ENCODE peak calls at places on chromosomes 11 and 22, in nine cellular contexts. One of them, this sample, is unnamed.

GRCh38 chr22:25334091-25334490 is 114.7 kb downstream of the CRYBB2 start:
- DNase-seq in Peyer's patch: peak
- DNase-seq in lower leg skin: no peak
- DNase-seq in fibroblast of the aortic adventitia: peak
- DNase-seq in brain microvascular endothelial cell: peak
- DNase-seq in fibroblast of pulmonary artery: peak
- DNase-seq in spleen: no peak
- DNase-seq in AG09309: no peak
- DNase-seq in mammary epithelial cell: peak
- DNase-seq in this sample: no peak

GRCh38 chr22:20766530-20766929 is 7.4 kb upstream of the SERPIND1 start:
- DNase-seq in Peyer's patch: no peak
- DNase-seq in lower leg skin: no peak
- DNase-seq in fibroblast of the aortic adventitia: no peak
- DNase-seq in brain microvascular endothelial cell: no peak
- DNase-seq in fibroblast of pulmonary artery: no peak
- DNase-seq in spleen: no peak
- DNase-seq in AG09309: no peak
- DNase-seq in mammary epithelial cell: no peak
- DNase-seq in this sample: no peak

GRCh38 chr11:122099345-122100045 is 16.5 kb downstream of the BLID start:
- DNase-seq in Peyer's patch: no peak
- DNase-seq in lower leg skin: no peak
- DNase-seq in fibroblast of the aortic adventitia: peak
- DNase-seq in brain microvascular endothelial cell: no peak
- DNase-seq in fibroblast of pulmonary artery: peak
- DNase-seq in spleen: no peak
- DNase-seq in AG09309: no peak
- DNase-seq in mammary epithelial cell: peak
- DNase-seq in this sample: no peak

GRCh38 chr11:24885580-24886173 is 388.8 kb downstream of the LUZP2 start:
- DNase-seq in Peyer's patch: no peak
- DNase-seq in lower leg skin: no peak
- DNase-seq in fibroblast of the aortic adventitia: no peak
- DNase-seq in brain microvascular endothelial cell: no peak
- DNase-seq in fibroblast of pulmonary artery: no peak
- DNase-seq in spleen: no peak
- DNase-seq in AG09309: no peak
- DNase-seq in mammary epithelial cell: no peak
- DNase-seq in this sample: no peak

GRCh38 chr11:8261316-8261715 is 2.4 kb downstream of the LMO1 start:
- DNase-seq in Peyer's patch: no peak
- DNase-seq in lower leg skin: peak
- DNase-seq in fibroblast of the aortic adventitia: no peak
- DNase-seq in brain microvascular endothelial cell: no peak
- DNase-seq in fibroblast of pulmonary artery: no peak
- DNase-seq in spleen: peak
- DNase-seq in AG09309: no peak
- DNase-seq in mammary epithelial cell: no peak
- DNase-seq in this sample: no peak

GRCh38 chr11:33222052-33222451 is 35.1 kb upstream of the HIPK3 start:
- DNase-seq in Peyer's patch: no peak
- DNase-seq in lower leg skin: no peak
- DNase-seq in fibroblast of the aortic adventitia: no peak
- DNase-seq in brain microvascular endothelial cell: no peak
- DNase-seq in fibroblast of pulmonary artery: no peak
- DNase-seq in spleen: no peak
- DNase-seq in AG09309: no peak
- DNase-seq in mammary epithelial cell: no peak
- DNase-seq in this sample: no peak

GRCh38 chr11:25769287-25769686 is 562.6 kb upstream of the ANO3 start:
- DNase-seq in Peyer's patch: no peak
- DNase-seq in lower leg skin: no peak
- DNase-seq in fibroblast of the aortic adventitia: no peak
- DNase-seq in brain microvascular endothelial cell: peak
- DNase-seq in fibroblast of pulmonary artery: peak
- DNase-seq in spleen: no peak
- DNase-seq in AG09309: no peak
- DNase-seq in mammary epithelial cell: no peak
- DNase-seq in this sample: peak

GRCh38 chr11:61757213-61757862 is 4.9 kb downstream of the MYRF start:
- DNase-seq in Peyer's patch: no peak
- DNase-seq in lower leg skin: no peak
- DNase-seq in fibroblast of the aortic adventitia: no peak
- DNase-seq in brain microvascular endothelial cell: no peak
- DNase-seq in fibroblast of pulmonary artery: no peak
- DNase-seq in spleen: no peak
- DNase-seq in AG09309: no peak
- DNase-seq in mammary epithelial cell: no peak
- DNase-seq in this sample: no peak

GRCh38 chr11:70255717-70256116 is 14.8 kb upstream of the PPFIA1 start:
- DNase-seq in Peyer's patch: no peak
- DNase-seq in lower leg skin: no peak
- DNase-seq in fibroblast of the aortic adventitia: no peak
- DNase-seq in brain microvascular endothelial cell: no peak
- DNase-seq in fibroblast of pulmonary artery: no peak
- DNase-seq in spleen: no peak
- DNase-seq in AG09309: no peak
- DNase-seq in mammary epithelial cell: no peak
- DNase-seq in this sample: no peak

GRCh38 chr11:124467376-124468061 is 22.0 kb upstream of the OR8B8 start:
- DNase-seq in Peyer's patch: no peak
- DNase-seq in lower leg skin: no peak
- DNase-seq in fibroblast of the aortic adventitia: no peak
- DNase-seq in brain microvascular endothelial cell: no peak
- DNase-seq in fibroblast of pulmonary artery: peak
- DNase-seq in spleen: no peak
- DNase-seq in AG09309: no peak
- DNase-seq in mammary epithelial cell: no peak
- DNase-seq in this sample: no peak

GRCh38 chr11:2175659-2176058 is 4.0 kb upstream of the TH start:
- DNase-seq in Peyer's patch: no peak
- DNase-seq in lower leg skin: no peak
- DNase-seq in fibroblast of the aortic adventitia: no peak
- DNase-seq in brain microvascular endothelial cell: no peak
- DNase-seq in fibroblast of pulmonary artery: peak
- DNase-seq in spleen: no peak
- DNase-seq in AG09309: peak
- DNase-seq in mammary epithelial cell: peak
- DNase-seq in this sample: peak

GRCh38 chr11:114149689-114150407 is 90.3 kb downstream of the ZBTB16 start:
- DNase-seq in Peyer's patch: no peak
- DNase-seq in lower leg skin: no peak
- DNase-seq in fibroblast of the aortic adventitia: no peak
- DNase-seq in brain microvascular endothelial cell: no peak
- DNase-seq in fibroblast of pulmonary artery: peak
- DNase-seq in spleen: no peak
- DNase-seq in AG09309: no peak
- DNase-seq in mammary epithelial cell: no peak
- DNase-seq in this sample: no peak

GRCh38 chr22:44091751-44092150 is 67.6 kb downstream of the PARVB start:
- DNase-seq in Peyer's patch: no peak
- DNase-seq in lower leg skin: no peak
- DNase-seq in fibroblast of the aortic adventitia: no peak
- DNase-seq in brain microvascular endothelial cell: no peak
- DNase-seq in fibroblast of pulmonary artery: no peak
- DNase-seq in spleen: no peak
- DNase-seq in AG09309: no peak
- DNase-seq in mammary epithelial cell: no peak
- DNase-seq in this sample: no peak

GRCh38 chr22:44092636-44093220 is 68.6 kb downstream of the PARVB start:
- DNase-seq in Peyer's patch: no peak
- DNase-seq in lower leg skin: no peak
- DNase-seq in fibroblast of the aortic adventitia: no peak
- DNase-seq in brain microvascular endothelial cell: no peak
- DNase-seq in fibroblast of pulmonary artery: no peak
- DNase-seq in spleen: no peak
- DNase-seq in AG09309: no peak
- DNase-seq in mammary epithelial cell: no peak
- DNase-seq in this sample: no peak

GRCh38 chr22:44089717-44090570 is 65.8 kb downstream of the PARVB start:
- DNase-seq in Peyer's patch: no peak
- DNase-seq in lower leg skin: no peak
- DNase-seq in fibroblast of the aortic adventitia: peak
- DNase-seq in brain microvascular endothelial cell: no peak
- DNase-seq in fibroblast of pulmonary artery: no peak
- DNase-seq in spleen: no peak
- DNase-seq in AG09309: no peak
- DNase-seq in mammary epithelial cell: no peak
- DNase-seq in this sample: no peak

GRCh38 chr22:44090571-44090905 is 66.4 kb downstream of the PARVB start:
- DNase-seq in Peyer's patch: no peak
- DNase-seq in lower leg skin: no peak
- DNase-seq in fibroblast of the aortic adventitia: no peak
- DNase-seq in brain microvascular endothelial cell: no peak
- DNase-seq in fibroblast of pulmonary artery: no peak
- DNase-seq in spleen: no peak
- DNase-seq in AG09309: no peak
- DNase-seq in mammary epithelial cell: no peak
- DNase-seq in this sample: no peak

GRCh38 chr22:44091021-44091721 is 67.1 kb downstream of the PARVB start:
- DNase-seq in Peyer's patch: no peak
- DNase-seq in lower leg skin: no peak
- DNase-seq in fibroblast of the aortic adventitia: peak
- DNase-seq in brain microvascular endothelial cell: peak
- DNase-seq in fibroblast of pulmonary artery: peak
- DNase-seq in spleen: no peak
- DNase-seq in AG09309: no peak
- DNase-seq in mammary epithelial cell: no peak
- DNase-seq in this sample: no peak
- TF ChIP-seq CTCF in Peyer's patch: no peak
- TF ChIP-seq CTCF in lower leg skin: no peak
- TF ChIP-seq CTCF in fibroblast of the aortic adventitia: peak
- TF ChIP-seq CTCF in brain microvascular endothelial cell: peak
- TF ChIP-seq CTCF in fibroblast of pulmonary artery: peak
- TF ChIP-seq CTCF in spleen: no peak
- TF ChIP-seq CTCF in AG09309: peak
- TF ChIP-seq CTCF in mammary epithelial cell: no peak
- TF ChIP-seq CTCF in this sample: peak

DNA sequence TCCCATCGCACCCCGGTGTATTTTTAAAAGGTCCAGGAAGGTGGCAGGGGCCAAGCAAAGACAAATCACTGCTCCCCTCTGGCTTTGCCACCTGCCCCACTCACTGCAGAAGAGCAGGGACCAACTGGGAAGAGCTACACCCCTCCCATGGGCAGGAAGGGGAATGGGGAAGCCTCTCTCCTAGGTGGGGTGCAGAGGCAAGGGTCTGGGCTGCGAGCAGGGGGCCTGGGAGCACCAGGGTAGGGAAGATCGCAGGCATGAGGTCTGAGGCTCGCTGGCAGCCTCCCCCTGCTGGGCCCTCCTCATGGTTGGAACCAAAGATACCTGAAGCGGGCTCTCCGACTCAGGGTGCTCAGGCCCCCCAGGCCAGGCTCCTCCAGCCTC is 36.8 kb downstream of the PISD start:
- DNase-seq in Peyer's patch: no peak
- DNase-seq in lower leg skin: no peak
- DNase-seq in fibroblast of the aortic adventitia: no peak
- DNase-seq in brain microvascular endothelial cell: no peak
- DNase-seq in fibroblast of pulmonary artery: no peak
- DNase-seq in spleen: no peak
- DNase-seq in AG09309: no peak
- DNase-seq in mammary epithelial cell: no peak
- DNase-seq in this sample: no peak
- H3K4me3 ChIP-seq in Peyer's patch: no peak
- H3K4me3 ChIP-seq in lower leg skin: no peak
- H3K4me3 ChIP-seq in fibroblast of the aortic adventitia: peak
- H3K4me3 ChIP-seq in brain microvascular endothelial cell: peak
- H3K4me3 ChIP-seq in fibroblast of pulmonary artery: peak
- H3K4me3 ChIP-seq in spleen: peak
- H3K4me3 ChIP-seq in AG09309: no peak
- H3K4me3 ChIP-seq in mammary epithelial cell: no peak
- H3K4me3 ChIP-seq in this sample: no peak

DNA sequence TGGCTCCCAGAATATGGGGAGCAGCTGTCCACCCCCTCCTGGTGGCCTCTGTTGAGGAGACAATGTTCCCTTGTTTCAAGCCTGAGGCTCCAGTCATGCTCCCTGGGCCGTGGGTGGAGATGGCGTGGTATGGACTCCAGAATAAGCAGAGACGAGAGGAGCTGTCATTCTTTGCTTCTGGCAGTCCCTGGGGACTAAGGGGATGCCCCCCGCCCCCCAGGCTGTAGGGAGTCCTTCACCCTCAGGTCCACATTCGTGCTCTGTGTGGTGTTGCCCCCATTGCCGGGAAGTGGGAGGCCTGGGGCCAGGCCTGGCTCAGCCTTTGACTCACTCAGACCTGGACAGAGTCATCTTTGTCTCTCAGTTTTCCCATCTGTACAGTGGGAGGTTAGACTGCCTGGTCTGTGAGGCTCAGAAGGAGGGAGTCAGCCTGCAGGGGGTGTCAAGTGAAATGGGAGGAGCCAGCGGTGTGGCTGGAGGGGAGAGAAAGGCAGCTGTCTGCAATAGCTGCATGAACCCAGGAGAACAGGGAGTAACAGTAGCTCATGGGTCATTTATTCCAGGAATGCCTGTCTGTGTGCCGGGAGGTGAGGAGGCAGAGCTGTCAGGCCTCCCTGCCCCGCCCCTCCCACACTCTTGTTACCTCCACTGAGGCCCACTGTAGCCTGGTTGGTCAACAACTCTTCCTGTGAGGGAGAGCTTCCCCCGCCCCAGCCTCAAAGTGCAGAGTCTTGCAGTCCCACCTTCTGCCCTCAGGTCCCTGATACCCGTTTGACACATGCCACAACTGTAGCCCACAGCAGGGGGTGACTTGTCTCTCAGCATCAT is 6.3 kb downstream of the ARHGEF17 start:
- DNase-seq in Peyer's patch: no peak
- DNase-seq in lower leg skin: no peak
- DNase-seq in fibroblast of the aortic adventitia: no peak
- DNase-seq in brain microvascular endothelial cell: peak
- DNase-seq in fibroblast of pulmonary artery: peak
- DNase-seq in spleen: no peak
- DNase-seq in AG09309: no peak
- DNase-seq in mammary epithelial cell: peak
- DNase-seq in this sample: no peak
- TF ChIP-seq CTCF in Peyer's patch: no peak
- TF ChIP-seq CTCF in lower leg skin: no peak
- TF ChIP-seq CTCF in fibroblast of the aortic adventitia: no peak
- TF ChIP-seq CTCF in brain microvascular endothelial cell: peak
- TF ChIP-seq CTCF in fibroblast of pulmonary artery: no peak
- TF ChIP-seq CTCF in spleen: no peak
- TF ChIP-seq CTCF in AG09309: peak
- TF ChIP-seq CTCF in mammary epithelial cell: no peak
- TF ChIP-seq CTCF in this sample: no peak

DNA sequence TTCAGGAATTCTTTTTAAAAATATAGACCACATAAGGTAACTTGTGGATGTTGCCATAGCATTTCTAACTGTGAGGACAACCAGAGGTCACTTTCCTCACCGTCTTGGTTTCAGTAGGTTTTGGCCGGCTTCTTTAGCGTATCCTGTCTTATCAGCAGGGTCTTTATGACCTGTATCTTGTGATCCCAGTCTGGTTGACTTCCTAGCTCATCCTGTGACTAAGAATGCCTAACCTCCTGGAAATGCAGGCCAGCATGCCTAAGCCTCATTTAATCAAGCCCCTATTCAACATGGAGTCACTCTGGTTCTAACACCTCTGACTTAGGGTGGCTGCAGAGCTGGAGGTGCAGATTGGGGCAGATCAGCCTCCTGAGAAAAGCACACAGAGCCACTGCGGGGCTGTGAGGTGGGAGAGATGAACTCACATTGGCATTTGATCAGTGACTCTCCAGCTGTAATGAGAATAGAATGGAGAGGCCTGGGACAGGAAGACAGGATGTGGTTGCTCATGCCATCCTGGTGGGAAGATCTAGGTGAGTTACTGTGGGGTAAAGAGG is 41.1 kb upstream of the TOP3B start:
- DNase-seq in Peyer's patch: no peak
- DNase-seq in lower leg skin: no peak
- DNase-seq in fibroblast of the aortic adventitia: no peak
- DNase-seq in brain microvascular endothelial cell: no peak
- DNase-seq in fibroblast of pulmonary artery: no peak
- DNase-seq in spleen: no peak
- DNase-seq in AG09309: no peak
- DNase-seq in mammary epithelial cell: no peak
- DNase-seq in this sample: no peak
- H3K4me3 ChIP-seq in Peyer's patch: no peak
- H3K4me3 ChIP-seq in lower leg skin: no peak
- H3K4me3 ChIP-seq in fibroblast of the aortic adventitia: no peak
- H3K4me3 ChIP-seq in brain microvascular endothelial cell: no peak
- H3K4me3 ChIP-seq in fibroblast of pulmonary artery: no peak
- H3K4me3 ChIP-seq in spleen: no peak
- H3K4me3 ChIP-seq in AG09309: no peak
- H3K4me3 ChIP-seq in mammary epithelial cell: no peak
- H3K4me3 ChIP-seq in this sample: no peak

This sample was measured in retinal pigment epithelial cell.